ENCODE peak calls at places on chromosomes 13 and 19, in ten cellular contexts. O, N, D, C, V, Z, B, T, W and L are unnamed samples.

GRCh38 chr19:42198676-42199439 is 18.6 kb downstream of the DEDD2 start:
- DNase-seq in D (no peak), Z (peak), O (peak), C (peak), W (no peak), V (no peak), B (no peak), N (no peak), T (no peak), L (no peak)

GRCh38 chr13:101579291-101579802 is 126.9 kb downstream of the ITGBL1 start:
- DNase-seq in T (no peak), W (no peak), B (no peak), N (no peak), C (no peak), D (no peak), Z (no peak), O (no peak), V (peak), L (no peak)

GRCh38 chr13:46810440-46810839 is 13.5 kb upstream of the ESD start:
- DNase-seq in Z (no peak), N (no peak), C (no peak), O (no peak), D (no peak), V (no peak), B (no peak), T (no peak), W (no peak), L (no peak)

GRCh38 chr13:91112878-91113277 is 234.6 kb upstream of the MIR17HG start:
- DNase-seq in C (no peak), D (no peak), T (no peak), Z (no peak), B (no peak), V (no peak), O (no peak), N (no peak), W (no peak), L (no peak)

GRCh38 chr13:33639158-33639557 is 178.8 kb upstream of the RFC3 start:
- DNase-seq in Z (no peak), N (no peak), T (no peak), V (peak), D (peak), W (peak), B (peak), O (no peak), C (no peak), L (no peak)

GRCh38 chr13:84917252-84917878 is 881.9 kb downstream of the SLITRK6 start:
- DNase-seq in N (no peak), W (no peak), T (no peak), V (peak), D (no peak), Z (no peak), C (no peak), O (no peak), B (no peak), L (no peak)

GRCh38 chr13:80141114-80141849 is 199.6 kb downstream of the SPRY2 start:
- DNase-seq in N (no peak), C (no peak), T (no peak), Z (no peak), O (no peak), B (peak), V (peak), W (peak), D (no peak), L (no peak)

GRCh38 chr13:31214379-31214778 is 14.6 kb downstream of the B3GLCT start:
- DNase-seq in N (no peak), B (no peak), C (no peak), O (no peak), Z (no peak), D (no peak), V (no peak), T (no peak), W (no peak), L (no peak)

GRCh38 chr19:11330103-11330502 is 9.4 kb downstream of the RAB3D start:
- DNase-seq in C (no peak), Z (no peak), O (no peak), D (no peak), N (no peak), B (no peak), W (no peak), T (no peak), V (no peak), L (no peak)

GRCh38 chr19:3323026-3323425 is 43.4 kb upstream of the NFIC start:
- DNase-seq in V (no peak), O (no peak), C (no peak), Z (peak), D (no peak), W (no peak), T (no peak), B (no peak), N (no peak), L (no peak)

GRCh38 chr13:94602467-94602866 is 810 bp downstream of the GPR180 start:
- DNase-seq in V (no peak), B (no peak), O (no peak), T (no peak), W (no peak), D (no peak), N (no peak), Z (no peak), C (no peak), L (no peak)

GRCh38 chr13:42474954-42475353 is 99.0 kb upstream of the TNFSF11 start:
- DNase-seq in N (no peak), B (no peak), O (no peak), V (peak), C (no peak), D (no peak), T (no peak), Z (no peak), W (no peak), L (no peak)

GRCh38 chr19:1216756-1217155 is 11.2 kb downstream of the STK11 start:
- DNase-seq in T (no peak), Z (no peak), V (no peak), B (no peak), W (no peak), N (no peak), C (no peak), D (no peak), O (no peak), L (no peak)

GRCh38 chr19:14554382-14554812 is 17.5 kb downstream of the NDUFB7 start:
- DNase-seq in O (no peak), N (no peak), T (no peak), W (no peak), D (peak), B (peak), Z (no peak), C (no peak), V (no peak), L (no peak)

GRCh38 chr19:1730157-1730556 is 23.1 kb upstream of the ONECUT3 start:
- DNase-seq in B (no peak), O (no peak), V (no peak), C (no peak), Z (no peak), D (no peak), W (no peak), T (no peak), N (no peak), L (no peak)

GRCh38 chr13:59176775-59177174 is 987.0 kb downstream of the DIAPH3 start:
- DNase-seq in Z (no peak), O (no peak), C (no peak), V (no peak), B (no peak), T (no peak), N (no peak), W (no peak), D (no peak), L (no peak)

GRCh38 chr19:55519461-55520311 is 17.2 kb downstream of the SBK2 start:
- DNase-seq in V (peak), C (no peak), O (no peak), B (no peak), W (no peak), D (peak), Z (no peak), N (peak), T (no peak), L (peak)

GRCh38 chr19:55520691-55521292 is 16.1 kb downstream of the SBK2 start:
- DNase-seq in D (no peak), V (no peak), T (no peak), C (no peak), W (no peak), N (no peak), O (no peak), B (no peak), Z (no peak), L (no peak)

GRCh38 chr19:55516878-55517620 is 19.9 kb downstream of the SBK2 start:
- DNase-seq in B (peak), N (peak), T (peak), V (peak), D (peak), C (peak), O (peak), Z (peak), W (peak), L (peak)
- TF ChIP-seq POLR2A in B (peak), N (peak), T (no peak), V (peak), D (peak), C (no peak), O (no peak), Z (no peak), W (peak), L (no peak)

DNA sequence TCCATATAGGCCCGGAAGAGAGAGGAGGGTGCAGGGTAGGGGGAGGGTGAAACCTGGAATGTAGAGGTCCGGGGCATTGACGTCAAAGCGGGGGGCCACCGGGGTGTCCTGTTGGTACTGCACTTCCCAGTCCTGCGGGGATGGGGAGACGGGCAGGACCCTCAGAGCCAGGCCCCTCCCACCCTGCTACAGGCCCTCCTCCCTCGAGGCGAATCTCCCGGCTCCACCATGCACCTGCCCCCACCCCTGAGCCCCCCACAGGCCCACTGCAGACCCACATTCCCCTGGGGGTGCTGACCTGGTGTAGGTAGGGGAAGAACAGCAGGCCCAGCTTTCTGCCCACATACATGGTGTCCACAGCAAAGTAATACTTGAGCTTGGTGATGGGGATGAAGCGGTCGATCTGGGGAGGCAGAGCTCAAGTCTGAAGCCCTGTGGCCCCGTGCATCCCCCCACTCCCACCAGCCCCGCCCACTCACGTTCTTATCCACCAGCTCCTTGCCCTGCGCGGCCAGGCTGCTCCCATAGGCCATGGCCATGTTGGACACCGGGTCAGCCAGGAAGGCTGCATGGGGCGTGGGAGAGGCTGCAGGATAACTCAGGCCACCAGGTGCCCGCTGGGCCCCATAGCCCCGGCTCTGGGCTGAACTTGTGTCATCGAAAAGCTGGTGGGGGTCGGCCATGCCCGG is 5.0 kb downstream of the C19orf33 start:
- DNase-seq in N (no peak), Z (no peak), V (no peak), W (no peak), D (no peak), C (no peak), T (no peak), B (no peak), O (no peak), L (no peak)
- TF ChIP-seq POLR2A in N (peak), Z (no peak), V (no peak), W (no peak), D (no peak), C (no peak), T (no peak), B (no peak), O (no peak), L (no peak)

GRCh38 chr19:13155472-13156284 is 5.5 kb downstream of the IER2 start:
- DNase-seq in O (no peak), C (peak), V (peak), T (no peak), B (peak), W (peak), D (peak), Z (no peak), N (no peak), L (peak)
- TF ChIP-seq POLR2A in O (peak), C (no peak), V (peak), T (peak), B (peak), W (no peak), D (peak), Z (peak), N (no peak), L (peak)

GRCh38 chr19:18385675-18386542 is at the start of gene GDF15:
- DNase-seq in Z (no peak), D (no peak), O (no peak), N (peak), T (peak), B (peak), V (peak), W (peak), C (peak), L (peak)
- TF ChIP-seq POLR2A in Z (no peak), D (peak), O (peak), N (peak), T (peak), B (peak), V (peak), W (peak), C (no peak), L (peak)

DNA sequence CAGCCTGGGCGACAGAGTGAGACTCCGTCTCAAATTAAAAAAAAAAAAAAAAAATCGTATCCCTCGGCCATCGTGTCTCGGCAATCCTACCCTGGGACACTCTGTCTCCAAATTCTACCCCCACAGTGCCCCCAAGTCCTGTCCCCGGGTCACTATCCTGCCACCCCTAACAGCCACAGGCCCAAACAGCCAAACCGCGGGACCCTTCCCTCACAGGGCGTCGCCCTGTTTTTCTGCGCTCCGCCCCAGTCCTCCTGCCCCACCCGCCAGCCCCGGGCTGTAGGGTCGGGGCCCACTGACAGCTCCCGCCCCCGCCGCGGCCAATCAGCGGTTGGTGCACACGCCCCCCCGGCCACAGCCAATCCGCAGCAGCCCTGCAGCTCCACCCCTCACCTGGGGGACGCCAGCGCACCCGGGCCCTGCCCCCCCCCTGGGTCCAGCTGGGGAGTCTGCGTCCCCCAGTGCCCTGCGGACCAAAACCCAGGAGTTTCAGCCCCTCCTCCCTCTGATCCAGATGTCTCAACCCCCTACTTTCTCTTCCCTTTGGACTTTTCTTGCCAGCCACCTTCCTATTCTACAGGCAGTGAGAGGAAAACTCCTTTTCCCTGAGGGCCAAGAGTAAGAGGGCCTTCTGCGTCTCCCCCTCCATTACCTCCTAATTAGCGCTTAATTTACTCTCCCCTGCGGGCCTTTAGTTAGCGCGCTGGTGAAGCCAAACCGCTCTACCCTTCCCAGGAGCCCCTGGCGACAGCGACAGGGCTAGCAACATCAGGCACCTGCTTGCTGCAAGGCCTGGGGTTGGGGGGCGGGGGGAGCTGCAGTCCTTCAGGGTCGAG is 1.5 kb upstream of the BCAT2 start:
- DNase-seq in V (peak), O (peak), B (peak), C (peak), W (peak), D (peak), Z (peak), N (peak), T (no peak), L (peak)
- TF ChIP-seq POLR2A in V (no peak), O (no peak), B (peak), C (peak), W (peak), D (peak), Z (no peak), N (no peak), T (no peak), L (no peak)

DNA sequence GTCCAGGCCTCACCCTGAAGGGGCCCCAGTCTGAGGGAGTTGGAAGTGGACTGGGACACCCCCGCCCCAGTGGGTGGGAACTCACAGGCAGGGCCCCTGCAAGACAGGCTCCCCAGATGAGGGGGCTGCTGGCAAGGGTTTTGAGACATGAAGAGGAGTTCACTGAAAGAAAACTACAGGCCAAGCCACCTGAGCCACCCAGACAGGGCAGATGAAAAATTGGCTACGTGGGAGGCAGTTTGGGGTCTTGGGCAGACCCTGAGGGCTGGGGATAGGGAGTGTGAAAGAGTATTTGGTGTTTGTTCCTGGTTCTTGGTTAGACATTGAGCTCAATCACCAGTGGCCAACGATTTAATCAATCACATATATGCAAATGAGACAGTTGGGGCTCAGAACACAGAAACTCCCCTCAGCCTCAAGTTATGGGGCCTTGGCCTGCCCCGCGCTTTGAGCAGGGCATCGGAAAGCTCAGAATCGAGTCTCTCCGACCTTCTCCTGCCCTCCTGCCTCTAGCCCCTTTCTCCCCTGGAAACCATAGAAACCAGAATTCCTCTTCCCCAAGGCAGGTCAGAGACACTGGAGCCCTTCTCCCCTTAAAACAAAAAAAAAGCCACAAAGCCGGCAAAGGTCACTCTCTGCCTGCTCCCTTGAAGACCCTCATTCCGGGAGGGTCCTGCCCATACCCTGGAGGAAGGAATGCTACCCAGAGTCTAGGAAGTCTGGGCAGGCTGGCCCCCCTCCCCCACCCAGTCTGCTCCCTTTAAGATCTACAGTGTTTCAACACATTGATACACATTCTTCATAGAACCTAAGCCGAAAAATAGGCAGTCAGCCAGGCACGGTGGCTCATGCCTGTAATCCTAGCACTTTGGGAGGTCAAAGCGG is 1.3 kb upstream of the ISYNA1 start:
- DNase-seq in O (no peak), T (no peak), C (no peak), N (no peak), W (no peak), V (peak), Z (no peak), D (no peak), B (peak), L (no peak)
- TF ChIP-seq POLR2A in O (no peak), T (no peak), C (no peak), N (no peak), W (no peak), V (no peak), Z (no peak), D (no peak), B (no peak), L (no peak)

GRCh38 chr19:58569943-58570670 is 3.0 kb downstream of the MZF1 start:
- DNase-seq in N (no peak), Z (no peak), T (no peak), D (peak), W (no peak), V (no peak), B (peak), C (no peak), O (no peak), L (no peak)
- TF ChIP-seq POLR2A in N (no peak), Z (no peak), T (no peak), D (no peak), W (no peak), V (no peak), B (no peak), C (no peak), O (no peak), L (no peak)

GRCh38 chr19:5719961-5720790 is at the start of the genes CATSPERD and LONP1:
- DNase-seq in O (peak), N (peak), B (peak), C (peak), T (peak), V (peak), W (peak), D (peak), Z (peak), L (peak)
- TF ChIP-seq POLR2A in O (peak), N (peak), B (peak), C (no peak), T (peak), V (peak), W (peak), D (peak), Z (peak), L (peak)